ENCODE peak calls at places on chromosomes 4 and X, in six cellular contexts. C is Peyer's patch, O is fibroblast of lung, K is mucosa of descending colon, H is adrenal gland, S is astrocyte. L is an unnamed sample. For H3K4me1, the result is how much of the 10 kb centered on the place peaks cover.

GRCh38 chrX:38868941-38869378 is 67.7 kb downstream of the MID1IP1 start:
- DNase-seq in C (no peak), O (peak), K (no peak), H (peak), S (peak), L (no peak)

GRCh38 chrX:121109986-121110385 is 62.6 kb downstream of the GLUD2 start:
- DNase-seq in C (no peak), O (no peak), K (no peak), H (no peak), S (no peak), L (no peak)

GRCh38 chr4:76448211-76448610 is 13.2 kb downstream of the SHROOM3 start:
- DNase-seq in C (no peak), O (no peak), K (no peak), H (no peak), S (no peak), L (no peak)

GRCh38 chr4:146159384-146160058 is 16.0 kb upstream of the LSM6 start:
- DNase-seq in C (no peak), O (no peak), K (no peak), H (no peak), S (no peak), L (no peak)

GRCh38 chr4:147682755-147683154 is 1.2 kb downstream of the PRMT9 start:
- DNase-seq in C (no peak), O (peak), K (no peak), H (no peak), S (no peak), L (no peak)

GRCh38 chr4:148716361-148717063 is 274.3 kb upstream of the NR3C2 start:
- DNase-seq in C (no peak), O (no peak), K (no peak), H (no peak), S (no peak), L (no peak)

GRCh38 chr4:159606835-159607234 is 504.0 kb downstream of the RAPGEF2 start:
- DNase-seq in C (no peak), O (no peak), K (no peak), H (no peak), S (peak), L (no peak)

GRCh38 chrX:65821721-65822496 is 154.5 kb downstream of the MSN start:
- DNase-seq in C (peak), O (no peak), K (peak), H (no peak), S (no peak), L (peak)

GRCh38 chr4:112312610-112313239 is 15.6 kb downstream of the ALPK1 start:
- DNase-seq in C (no peak), O (no peak), K (no peak), H (no peak), S (no peak), L (no peak)

GRCh38 chr4:17763352-17763890 is 18.0 kb downstream of the FAM184B start:
- DNase-seq in C (no peak), O (no peak), K (no peak), H (no peak), S (no peak), L (no peak)

GRCh38 chr4:138175337-138175794 is 66.8 kb downstream of the SLC7A11 start:
- DNase-seq in C (no peak), O (peak), K (peak), H (no peak), S (peak), L (peak)

GRCh38 chr4:36824682-36825081 is 419.9 kb upstream of the NWD2 start:
- DNase-seq in C (no peak), O (no peak), K (no peak), H (no peak), S (no peak), L (no peak)

GRCh38 chrX:19863237-19864223 is 23.9 kb downstream of the SH3KBP1 start:
- DNase-seq in C (peak), O (no peak), K (no peak), H (no peak), S (peak), L (no peak)
- H3K4me1 ChIP-seq in C (under half), O (under half), K (under half), H (under half), S (under half), L (under half)

DNA sequence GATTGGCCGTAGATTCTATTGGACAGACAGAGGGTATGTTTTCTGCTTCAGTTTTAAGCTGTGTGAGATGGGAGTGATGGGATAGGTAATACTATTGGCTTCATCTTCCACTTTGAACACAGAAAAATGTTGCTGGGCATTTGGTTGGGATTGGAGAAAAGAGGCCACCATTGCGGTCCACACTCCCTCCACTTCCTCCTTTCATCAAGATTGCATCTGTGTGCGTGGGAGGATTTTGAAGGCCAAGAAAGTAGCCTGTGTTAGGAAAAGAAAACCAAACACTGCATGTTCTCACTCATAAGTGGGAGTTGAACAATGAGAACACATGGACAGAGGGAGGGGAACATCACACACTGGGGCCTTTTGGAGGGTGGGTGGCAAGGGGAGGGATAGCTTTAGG is 56.4 kb downstream of the EGF start:
- DNase-seq in C (no peak), O (no peak), K (no peak), H (no peak), S (no peak), L (no peak)
- TF ChIP-seq CTCF in C (no peak), O (no peak), K (no peak), H (no peak), S (no peak), L (no peak)

GRCh38 chrX:139932077-139932900 is 564 bp downstream of the ATP11C start:
- DNase-seq in C (peak), O (peak), K (peak), H (peak), S (no peak), L (peak)

GRCh38 chrX:139929876-139930275 is 3.0 kb downstream of the ATP11C start:
- DNase-seq in C (no peak), O (no peak), K (no peak), H (no peak), S (no peak), L (no peak)

GRCh38 chrX:139932901-139933796 is at the start of gene ATP11C:
- DNase-seq in C (peak), O (peak), K (peak), H (peak), S (peak), L (peak)

GRCh38 chrX:139930923-139931645 is 1.8 kb downstream of the ATP11C start:
- DNase-seq in C (peak), O (no peak), K (peak), H (peak), S (no peak), L (peak)

DNA sequence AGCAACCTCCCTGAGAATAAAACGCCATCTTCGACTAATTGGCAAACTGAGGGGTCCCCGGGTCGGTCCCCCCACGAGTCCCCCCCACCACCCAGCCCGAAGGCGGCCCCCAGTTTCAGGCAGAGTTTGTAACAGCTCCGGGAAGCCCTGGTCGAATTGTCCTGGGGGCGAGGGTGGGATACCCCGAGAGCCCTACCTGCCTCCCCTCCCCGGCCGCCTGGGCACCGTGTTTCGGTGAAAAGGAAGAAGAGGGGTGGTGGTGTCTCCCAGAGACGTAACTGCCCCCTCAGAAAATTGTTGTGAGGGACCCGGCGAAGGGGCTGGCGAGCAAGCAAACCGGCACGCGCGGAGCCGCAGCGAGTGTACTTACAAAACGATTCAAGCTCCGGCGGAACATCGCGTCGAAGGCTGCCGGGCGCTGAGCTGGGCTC is 1.2 kb downstream of the ATP11C start:
- DNase-seq in C (no peak), O (no peak), K (no peak), H (no peak), S (no peak), L (no peak)
- H3K4me1 ChIP-seq in C (under half), O (under half), K (under half), H (under half), S (under half), L (under half)

GRCh38 chr4:73245955-73246354 is 12.6 kb downstream of the ANKRD17 start:
- DNase-seq in C (no peak), O (no peak), K (no peak), H (no peak), S (no peak), L (no peak)
- TF ChIP-seq CTCF in C (no peak), O (no peak), K (no peak), H (no peak), S (no peak), L (no peak)

DNA sequence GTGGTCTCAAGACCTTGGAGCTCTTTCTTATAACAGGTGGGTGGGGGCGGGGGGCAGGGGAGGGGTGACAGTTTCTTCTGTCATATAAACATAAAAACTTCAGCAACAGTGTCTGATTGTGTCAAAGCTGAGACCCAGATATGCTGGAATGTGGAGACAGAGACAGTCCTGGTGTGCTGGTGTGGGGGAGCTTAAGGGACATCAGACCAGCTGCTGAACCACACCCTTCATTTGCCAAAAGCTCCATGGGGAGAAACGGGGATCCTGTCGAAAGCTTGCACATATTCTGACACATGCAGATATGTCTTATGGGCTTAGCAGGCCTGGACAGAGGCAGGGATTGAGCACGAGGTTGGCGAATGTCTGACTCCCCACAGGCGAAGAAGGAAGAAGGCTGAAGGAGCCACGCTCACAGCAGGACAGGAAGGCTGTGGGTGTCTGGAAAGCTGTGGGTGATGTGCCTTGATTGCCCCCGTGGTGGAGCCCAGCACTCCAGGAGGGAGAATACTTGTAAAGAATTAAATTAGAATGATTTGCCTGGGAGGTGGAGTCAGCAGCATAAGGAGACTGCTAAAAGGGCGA is 72.1 kb upstream of the ACSL1 start:
- DNase-seq in C (no peak), O (no peak), K (no peak), H (no peak), S (no peak), L (no peak)
- H3K4me1 ChIP-seq in C (under half), O (under half), K (under half), H (under half), S (under half), L (under half)

GRCh38 chrX:139971394-139971749 is 6.1 kb upstream of the CXorf66 start:
- DNase-seq in C (no peak), O (no peak), K (no peak), H (no peak), S (no peak), L (no peak)

GRCh38 chrX:139967300-139967699 is 2.0 kb upstream of the CXorf66 start:
- DNase-seq in C (no peak), O (peak), K (no peak), H (no peak), S (no peak), L (peak)

GRCh38 chrX:139972113-139972512 is 6.8 kb upstream of the CXorf66 start:
- DNase-seq in C (no peak), O (no peak), K (no peak), H (no peak), S (no peak), L (no peak)

GRCh38 chrX:139972629-139973257 is 7.4 kb upstream of the CXorf66 start:
- DNase-seq in C (no peak), O (no peak), K (no peak), H (no peak), S (no peak), L (no peak)

DNA sequence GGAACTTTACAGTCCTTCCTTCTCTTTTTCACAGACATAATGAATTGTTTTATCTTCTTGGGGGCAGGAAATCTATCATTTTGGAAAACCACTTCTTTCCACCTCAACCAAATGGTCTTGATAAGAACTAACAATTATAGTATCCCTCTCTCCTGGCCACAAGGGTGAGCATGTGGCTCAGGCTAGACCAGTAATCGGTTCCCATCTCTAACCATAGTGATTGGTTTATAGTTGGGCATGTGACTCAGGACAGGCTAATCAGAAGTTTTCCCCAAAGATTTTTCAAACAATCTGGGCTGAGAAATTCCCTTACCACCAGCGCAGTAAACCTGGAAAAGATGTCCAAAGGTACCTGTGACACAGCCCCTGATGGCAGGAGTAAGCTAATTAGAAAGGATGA is 4.0 kb upstream of the CXorf66 start:
- DNase-seq in C (no peak), O (no peak), K (no peak), H (no peak), S (no peak), L (no peak)
- TF ChIP-seq CTCF in C (no peak), O (no peak), K (no peak), H (no peak), S (no peak), L (no peak)

GRCh38 chr4:152927737-152928136 is 8.4 kb upstream of the FHDC1 start:
- DNase-seq in C (no peak), O (no peak), K (no peak), H (no peak), S (no peak), L (no peak)
- H3K4me1 ChIP-seq in C (under half), O (under half), K (under half), H (under half), S (under half), L (under half)

GRCh38 chr4:95122001-95122400 is 364.2 kb downstream of the BMPR1B start:
- DNase-seq in C (no peak), O (no peak), K (no peak), H (no peak), S (no peak), L (no peak)

GRCh38 chr4:95120456-95120855 is 362.7 kb downstream of the BMPR1B start:
- DNase-seq in C (no peak), O (no peak), K (no peak), H (no peak), S (no peak), L (no peak)

GRCh38 chr4:95129708-95130343 is 372.1 kb downstream of the BMPR1B start:
- DNase-seq in C (no peak), O (peak), K (no peak), H (peak), S (peak), L (no peak)

GRCh38 chr4:95129036-95129435 is 371.3 kb downstream of the BMPR1B start:
- DNase-seq in C (no peak), O (peak), K (no peak), H (no peak), S (peak), L (no peak)

DNA sequence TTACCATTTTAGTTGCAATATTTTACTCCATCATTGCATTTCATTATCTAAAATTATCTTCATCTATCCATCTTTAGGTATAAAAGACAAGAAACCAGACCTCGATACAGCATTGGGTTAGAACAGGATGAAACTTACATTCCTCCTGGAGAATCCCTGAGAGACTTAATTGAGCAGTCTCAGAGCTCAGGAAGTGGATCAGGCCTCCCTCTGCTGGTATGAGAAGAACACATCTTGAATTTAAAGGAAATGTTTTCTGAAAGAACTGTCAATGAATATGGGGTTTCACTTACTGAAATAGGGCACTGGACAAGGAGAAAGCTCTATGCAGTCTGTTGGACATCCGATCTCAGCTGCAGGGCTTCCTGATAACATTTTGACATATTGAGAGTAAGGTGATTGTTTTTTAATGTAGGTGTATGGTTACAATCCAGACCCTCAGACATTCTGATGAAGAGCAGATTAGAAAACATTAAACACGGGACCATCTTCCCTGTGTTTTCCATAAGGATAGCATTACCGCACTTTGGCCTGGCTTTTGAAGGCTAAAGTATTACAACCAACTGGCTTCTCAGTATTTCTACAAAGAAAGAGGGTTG is 367.2 kb downstream of the BMPR1B start:
- DNase-seq in C (no peak), O (peak), K (no peak), H (peak), S (peak), L (no peak)
- TF ChIP-seq CTCF in C (peak), O (peak), K (no peak), H (peak), S (peak), L (peak)

L was measured in transverse colon.